ENCODE peak calls at places on chromosome 21, in four cellular contexts. M, U, T and Y are unnamed samples.

GRCh38 chr21:41135715-41136114 is 32.2 kb upstream of the BACE2 start:
- DNase-seq in M (no peak), U (no peak), T (no peak), Y (no peak)

GRCh38 chr21:37231247-37231645 is 35.9 kb downstream of the VPS26C start:
- DNase-seq in M (no peak), U (no peak), T (no peak), Y (no peak)

GRCh38 chr21:33642896-33643657 is 776 bp downstream of the ITSN1 start:
- DNase-seq in M (no peak), U (peak; percentile 17), T (peak; percentile 19), Y (peak; percentile 38)

GRCh38 chr21:42199488-42200463 is 19.2 kb upstream of the ABCG1 start:
- DNase-seq in M (no peak), U (no peak), T (peak; percentile 73), Y (no peak)

GRCh38 chr21:41803316-41803715 is 36.5 kb upstream of the RIPK4 start:
- DNase-seq in M (no peak), U (no peak), T (peak; percentile 55), Y (no peak)

GRCh38 chr21:36388835-36389234 is 3.6 kb downstream of the CHAF1B start:
- DNase-seq in M (no peak), U (no peak), T (peak; percentile 37), Y (no peak)

GRCh38 chr21:41112740-41113692 is 54.9 kb upstream of the BACE2 start:
- DNase-seq in M (no peak), U (peak; percentile 14), T (peak; percentile 96), Y (peak; percentile 46)

GRCh38 chr21:29077651-29078090 is 4.2 kb upstream of the CCT8 start:
- DNase-seq in M (no peak), U (no peak), T (no peak), Y (no peak)

GRCh38 chr21:43196789-43197188 is 28.0 kb downstream of the CRYAA start:
- DNase-seq in M (peak; percentile 16), U (no peak), T (peak; percentile 92), Y (no peak)

GRCh38 chr21:41808094-41808493 is 41.2 kb upstream of the RIPK4 start:
- DNase-seq in M (no peak), U (no peak), T (no peak), Y (no peak)

GRCh38 chr21:30257773-30258172 is 25.0 kb downstream of the KRTAP24-1 start:
- DNase-seq in M (no peak), U (no peak), T (peak; percentile 66), Y (no peak)

GRCh38 chr21:29374481-29374880 is 75.8 kb downstream of the BACH1 start:
- DNase-seq in M (no peak), U (no peak), T (no peak), Y (no peak)

GRCh38 chr21:31908106-31909031 is 35.5 kb downstream of the HUNK start:
- DNase-seq in M (no peak), U (no peak), T (no peak), Y (no peak)

GRCh38 chr21:32940079-32941014 is 85.4 kb upstream of the OLIG2 start:
- DNase-seq in M (no peak), U (peak; percentile 40), T (peak; percentile 26), Y (no peak)

GRCh38 chr21:28541371-28542112 is 451.1 kb downstream of the LTN1 start:
- DNase-seq in M (no peak), U (no peak), T (no peak), Y (no peak)

GRCh38 chr21:42593007-42593814 is 60.2 kb upstream of the PDE9A start:
- DNase-seq in M (peak; percentile 53), U (peak; percentile 60), T (peak; percentile 51), Y (peak; percentile 86)

GRCh38 chr21:38350681-38351080 is 93.9 kb downstream of the KCNJ15 start:
- DNase-seq in M (no peak), U (no peak), T (no peak), Y (no peak)

GRCh38 chr21:37673801-37674575 is 242.3 kb downstream of the KCNJ6 start:
- DNase-seq in M (no peak), U (no peak), T (no peak), Y (no peak)

GRCh38 chr21:28160378-28160777 is 832.3 kb downstream of the LTN1 start:
- DNase-seq in M (no peak), U (no peak), T (no peak), Y (no peak)

GRCh38 chr21:29320021-29320420 is 21.3 kb downstream of the BACH1 start:
- DNase-seq in M (no peak), U (no peak), T (no peak), Y (no peak)

GRCh38 chr21:43731891-43732711 is 13.2 kb downstream of the PDXK start:
- DNase-seq in M (no peak), U (no peak), T (no peak), Y (no peak)

GRCh38 chr21:29376556-29376955 is 77.8 kb downstream of the BACH1 start:
- DNase-seq in M (no peak), U (peak; percentile 9), T (no peak), Y (no peak)

GRCh38 chr21:40563845-40564717 is 282.9 kb downstream of the DSCAM start:
- DNase-seq in M (no peak), U (no peak), T (no peak), Y (no peak)

GRCh38 chr21:19507682-19508260 is 1104.2 kb upstream of the TMPRSS15 start:
- DNase-seq in M (no peak), U (no peak), T (no peak), Y (no peak)

GRCh38 chr21:41139951-41140350 is 28.0 kb upstream of the BACE2 start:
- DNase-seq in M (no peak), U (no peak), T (no peak), Y (no peak)

GRCh38 chr21:38297193-38297592 is 40.4 kb downstream of the KCNJ15 start:
- DNase-seq in M (no peak), U (no peak), T (peak; percentile 59), Y (no peak)

GRCh38 chr21:9774347-9774746 is 747.0 kb upstream of the TPTE start:
- DNase-seq in M (no peak), U (no peak), T (no peak), Y (no peak)

GRCh38 chr21:32316363-32317215 is 17.9 kb downstream of the MRAP start:
- DNase-seq in M (no peak), U (no peak), T (no peak), Y (no peak)

GRCh38 chr21:33157303-33157702 is 72.4 kb upstream of the IFNAR2 start:
- DNase-seq in M (no peak), U (no peak), T (no peak), Y (no peak)

GRCh38 chr21:26099610-26100219 is 70.9 kb downstream of the APP start:
- DNase-seq in M (no peak), U (no peak), T (no peak), Y (no peak)
- H3K27ac ChIP-seq in M (peak overlapping the region; percentile 12), U (no peak overlapping the region), T (peak overlapping the region; percentile 66), Y (no peak overlapping the region)

DNA sequence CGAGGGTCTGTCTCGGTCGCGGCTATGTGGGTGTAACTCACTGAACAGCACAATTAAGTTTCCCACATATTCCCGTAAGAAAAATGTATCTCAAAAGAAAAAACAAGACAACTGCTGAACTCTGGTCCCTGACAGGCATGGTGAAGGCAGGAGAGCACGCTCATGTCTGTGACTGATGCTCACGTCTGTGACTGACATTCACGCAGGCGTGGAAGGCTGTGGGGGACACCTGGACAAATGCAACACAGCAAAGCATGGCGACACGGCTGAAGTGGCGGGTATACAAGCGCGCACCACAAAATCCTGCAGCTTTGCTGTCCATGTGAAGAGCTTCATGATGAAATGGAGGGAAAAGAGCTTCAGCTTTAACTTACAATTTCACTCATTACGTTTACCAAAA is 6.0 kb downstream of the PTTG1IP start:
- DNase-seq in M (no peak), U (no peak), T (no peak), Y (no peak)
- H3K4me1 ChIP-seq in M (no peaks in the 10 kb centered on the region), U (peaks cover 85% of the 10 kb centered on the region), T (peaks cover 61% of the 10 kb centered on the region), Y (peaks cover 79% of the 10 kb centered on the region)

DNA sequence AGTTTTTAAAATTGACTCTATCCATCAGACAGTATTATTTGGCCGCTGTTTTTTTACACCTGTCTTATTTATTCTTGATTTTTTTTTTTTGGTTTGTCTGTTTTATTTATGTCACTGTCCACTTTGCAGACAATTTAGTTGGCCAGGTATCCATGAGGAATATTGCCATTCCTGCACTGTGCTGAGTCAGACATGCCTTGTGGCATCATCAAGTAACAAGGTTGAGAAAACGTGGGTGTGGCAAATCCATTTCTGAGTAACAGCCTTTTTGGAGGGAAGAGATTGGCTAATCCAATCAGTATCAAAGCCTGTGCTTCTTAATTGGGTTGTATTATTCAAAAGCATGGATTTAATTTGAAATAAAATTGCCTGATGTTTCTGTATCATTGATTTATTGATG is 463.1 kb downstream of the USP25 start:
- DNase-seq in M (no peak), U (no peak), T (peak; percentile 69), Y (no peak)
- H3K27ac ChIP-seq in M (peak overlapping the region; percentile 91), U (no peak overlapping the region), T (no peak overlapping the region), Y (no peak overlapping the region)

GRCh38 chr21:34910396-34910795 is 138.7 kb downstream of the RUNX1 start:
- DNase-seq in M (no peak), U (no peak), T (no peak), Y (peak; percentile 47)
- H3K4me1 ChIP-seq in M (no peaks in the 10 kb centered on the region), U (peaks cover 6% of the 10 kb centered on the region), T (peaks cover 9% of the 10 kb centered on the region), Y (peaks cover 11% of the 10 kb centered on the region)

GRCh38 chr21:39387461-39388037 is 38.7 kb upstream of the HMGN1 start:
- DNase-seq in M (peak; percentile 79), U (peak; percentile 93), T (peak; percentile 69), Y (peak; percentile 93)
- H3K27ac ChIP-seq in M (peak overlapping the region; percentile 81), U (peak overlapping the region; percentile 67), T (peak overlapping the region; percentile 68), Y (peak overlapping the region; percentile 62)

GRCh38 chr21:26042181-26042876 is 128.2 kb downstream of the APP start:
- DNase-seq in M (no peak), U (no peak), T (no peak), Y (no peak)
- H3K4me1 ChIP-seq in M (no peaks in the 10 kb centered on the region), U (peaks cover 11% of the 10 kb centered on the region), T (no peaks in the 10 kb centered on the region), Y (no peaks in the 10 kb centered on the region)

GRCh38 chr21:45454924-45455315 is 50.0 kb downstream of the COL18A1 start:
- DNase-seq in M (no peak), U (no peak), T (no peak), Y (no peak)

GRCh38 chr21:45454081-45454923 is 49.3 kb downstream of the COL18A1 start:
- DNase-seq in M (no peak), U (no peak), T (no peak), Y (peak; percentile 38)

GRCh38 chr21:45451771-45452182 is 46.8 kb downstream of the COL18A1 start:
- DNase-seq in M (no peak), U (no peak), T (no peak), Y (no peak)

GRCh38 chr21:45452696-45453307 is 47.8 kb downstream of the COL18A1 start:
- DNase-seq in M (no peak), U (no peak), T (no peak), Y (no peak)

GRCh38 chr21:45453308-45453950 is 48.5 kb downstream of the COL18A1 start:
- DNase-seq in M (no peak), U (no peak), T (no peak), Y (no peak)
- H3K27ac ChIP-seq in M (no peak overlapping the region), U (no peak overlapping the region), T (no peak overlapping the region), Y (no peak overlapping the region)